ENCODE peak calls at places on chromosome 11, in nine cellular contexts. T is A549, F is thyroid gland, H is transverse colon, J is stomach, W is vagina, L is ovary, B is GM12891, P is prostate gland. X is an unnamed sample.

GRCh38 chr11:113991718-113992458 is 17.0 kb downstream of the HTR3A start:
- DNase-seq in T (no peak), F (peak), H (no peak), J (no peak), W (no peak), L (no peak), B (no peak), P (no peak), X (no peak)

GRCh38 chr11:77147036-77147315 is 18.9 kb downstream of the MYO7A start:
- DNase-seq in T (no peak), F (no peak), H (no peak), J (no peak), W (no peak), L (no peak), B (no peak), P (no peak), X (no peak)

GRCh38 chr11:113436672-113437252 is 38.4 kb downstream of the DRD2 start:
- DNase-seq in T (no peak), F (no peak), H (no peak), J (no peak), W (no peak), L (no peak), B (no peak), P (no peak), X (no peak)

GRCh38 chr11:43282607-43283440 is 29.0 kb upstream of the API5 start:
- DNase-seq in T (peak), F (peak), H (peak), J (no peak), W (no peak), L (peak), B (peak), P (no peak), X (peak)

GRCh38 chr11:77559686-77560425 is 29.9 kb upstream of the AQP11 start:
- DNase-seq in T (peak), F (no peak), H (no peak), J (no peak), W (no peak), L (no peak), B (no peak), P (no peak), X (peak)

GRCh38 chr11:121466063-121466794 is 13.5 kb upstream of the SORL1-AS1 start:
- DNase-seq in T (peak), F (peak), H (peak), J (peak), W (no peak), L (peak), B (no peak), P (peak), X (peak)

GRCh38 chr11:112394304-112394703 is 133.6 kb upstream of the PLET1 start:
- DNase-seq in T (no peak), F (no peak), H (no peak), J (no peak), W (no peak), L (no peak), B (no peak), P (no peak), X (no peak)

GRCh38 chr11:7936615-7937014 is 4.9 kb downstream of the OR10A3 start:
- DNase-seq in T (no peak), F (no peak), H (peak), J (peak), W (no peak), L (no peak), B (no peak), P (no peak), X (no peak)

GRCh38 chr11:69097263-69097662 is 48.5 kb downstream of the TPCN2 start:
- DNase-seq in T (no peak), F (no peak), H (no peak), J (no peak), W (no peak), L (no peak), B (no peak), P (no peak), X (no peak)

GRCh38 chr11:69095300-69095699 is 46.6 kb downstream of the TPCN2 start:
- DNase-seq in T (no peak), F (no peak), H (no peak), J (no peak), W (no peak), L (no peak), B (no peak), P (no peak), X (no peak)

GRCh38 chr11:69094915-69095290 is 46.2 kb downstream of the TPCN2 start:
- DNase-seq in T (no peak), F (no peak), H (no peak), J (no peak), W (no peak), L (no peak), B (no peak), P (no peak), X (no peak)

GRCh38 chr11:69094111-69094914 is 45.6 kb downstream of the TPCN2 start:
- DNase-seq in T (no peak), F (no peak), H (no peak), J (no peak), W (no peak), L (no peak), B (no peak), P (no peak), X (no peak)

DNA sequence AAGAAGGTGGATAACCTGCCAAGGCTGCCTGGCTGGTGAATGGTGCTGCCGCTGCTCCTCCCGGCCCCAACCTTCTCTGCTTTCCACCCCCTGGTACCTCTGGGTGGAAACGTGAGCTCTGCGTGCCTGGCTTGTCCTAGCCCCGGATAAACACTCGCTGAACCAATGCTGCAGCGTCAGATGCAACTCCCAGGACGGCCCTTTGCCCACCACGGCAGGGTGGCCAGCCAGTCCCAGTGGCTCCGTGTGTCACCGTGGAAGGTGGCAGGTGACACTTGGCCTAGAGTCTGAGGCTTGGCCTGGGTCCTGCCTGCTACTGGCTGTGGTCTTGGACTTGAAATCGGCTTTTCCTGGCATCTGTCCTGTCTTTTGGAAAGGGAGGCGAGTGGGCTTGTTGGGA is 47.7 kb downstream of the TPCN2 start:
- DNase-seq in T (no peak), F (no peak), H (no peak), J (no peak), W (no peak), L (no peak), B (no peak), P (no peak), X (no peak)
- TF ChIP-seq POLR2A in T (no peak), F (no peak), H (no peak), J (no peak), W (no peak), L (no peak), B (no peak), P (no peak), X (no peak)

DNA sequence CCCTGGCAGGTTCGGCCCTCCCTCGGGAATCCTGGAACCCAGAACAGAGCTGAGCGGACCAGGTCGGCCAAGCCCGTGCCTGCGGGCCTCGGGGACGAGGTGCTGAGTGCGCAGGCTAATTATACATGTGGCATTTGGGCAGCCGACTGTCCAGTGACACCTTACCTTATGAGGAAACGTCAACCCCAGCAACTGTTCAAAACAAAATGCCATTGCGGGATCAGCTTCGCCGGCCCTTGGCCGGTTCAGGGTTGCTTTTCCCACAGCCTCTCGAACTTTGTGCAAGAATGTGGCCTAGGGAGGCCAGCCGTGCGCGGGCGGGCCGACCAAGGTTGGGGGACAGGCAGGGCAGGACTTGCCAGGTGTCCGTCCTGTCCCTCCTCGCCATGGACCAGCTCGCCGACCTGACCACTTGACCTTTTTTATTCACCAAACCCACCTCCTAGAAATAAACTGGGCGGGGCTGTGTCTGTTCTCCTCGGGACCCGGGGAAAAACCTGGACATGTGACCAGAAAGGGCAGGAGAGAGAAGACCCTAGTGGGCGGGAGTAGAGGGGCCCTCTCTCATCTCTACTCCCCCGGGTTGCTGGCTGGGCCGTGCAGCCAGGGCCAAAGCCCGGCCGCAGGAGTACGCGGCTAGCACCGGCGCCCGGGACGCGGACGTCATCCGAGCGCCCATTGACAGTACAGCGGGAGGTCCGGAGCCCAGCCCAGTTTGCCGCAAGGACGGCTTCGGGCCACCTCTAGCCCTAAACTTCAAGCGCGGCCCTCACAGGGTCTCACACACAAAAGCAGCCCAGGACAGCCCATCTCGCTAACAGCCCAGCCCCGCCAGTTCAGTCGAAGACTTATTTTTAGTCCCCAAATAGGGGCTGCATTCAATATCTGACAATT is 134.3 kb upstream of the C11orf58 start:
- DNase-seq in T (no peak), F (peak), H (peak), J (peak), W (no peak), L (peak), B (no peak), P (peak), X (no peak)
- TF ChIP-seq POLR2A in T (no peak), F (no peak), H (no peak), J (no peak), W (no peak), L (no peak), B (no peak), P (no peak), X (no peak)

GRCh38 chr11:110858556-110858921 is 146.3 kb upstream of the ARHGAP20 start:
- DNase-seq in T (no peak), F (peak), H (peak), J (peak), W (no peak), L (no peak), B (no peak), P (no peak), X (no peak)

GRCh38 chr11:110857885-110858555 is 145.8 kb upstream of the ARHGAP20 start:
- DNase-seq in T (no peak), F (peak), H (peak), J (peak), W (no peak), L (no peak), B (no peak), P (no peak), X (no peak)

GRCh38 chr11:110855246-110855645 is 143.0 kb upstream of the ARHGAP20 start:
- DNase-seq in T (no peak), F (no peak), H (no peak), J (no peak), W (no peak), L (no peak), B (no peak), P (no peak), X (no peak)

GRCh38 chr11:110856340-110856739 is 144.1 kb upstream of the ARHGAP20 start:
- DNase-seq in T (no peak), F (no peak), H (no peak), J (no peak), W (no peak), L (no peak), B (no peak), P (no peak), X (no peak)

GRCh38 chr11:110856993-110857812 is 145.0 kb upstream of the ARHGAP20 start:
- DNase-seq in T (no peak), F (no peak), H (no peak), J (no peak), W (no peak), L (no peak), B (no peak), P (no peak), X (no peak)
- TF ChIP-seq POLR2A in T (no peak), F (no peak), H (no peak), J (no peak), W (no peak), L (no peak), B (no peak), P (no peak), X (no peak)

GRCh38 chr11:65524747-65525658 is at the start of gene SCYL1:
- DNase-seq in T (peak), F (peak), H (peak), J (peak), W (no peak), L (peak), B (peak), P (peak), X (no peak)
- TF ChIP-seq POLR2A in T (peak), F (no peak), H (peak), J (no peak), W (peak), L (peak), B (no peak), P (peak), X (peak)

DNA sequence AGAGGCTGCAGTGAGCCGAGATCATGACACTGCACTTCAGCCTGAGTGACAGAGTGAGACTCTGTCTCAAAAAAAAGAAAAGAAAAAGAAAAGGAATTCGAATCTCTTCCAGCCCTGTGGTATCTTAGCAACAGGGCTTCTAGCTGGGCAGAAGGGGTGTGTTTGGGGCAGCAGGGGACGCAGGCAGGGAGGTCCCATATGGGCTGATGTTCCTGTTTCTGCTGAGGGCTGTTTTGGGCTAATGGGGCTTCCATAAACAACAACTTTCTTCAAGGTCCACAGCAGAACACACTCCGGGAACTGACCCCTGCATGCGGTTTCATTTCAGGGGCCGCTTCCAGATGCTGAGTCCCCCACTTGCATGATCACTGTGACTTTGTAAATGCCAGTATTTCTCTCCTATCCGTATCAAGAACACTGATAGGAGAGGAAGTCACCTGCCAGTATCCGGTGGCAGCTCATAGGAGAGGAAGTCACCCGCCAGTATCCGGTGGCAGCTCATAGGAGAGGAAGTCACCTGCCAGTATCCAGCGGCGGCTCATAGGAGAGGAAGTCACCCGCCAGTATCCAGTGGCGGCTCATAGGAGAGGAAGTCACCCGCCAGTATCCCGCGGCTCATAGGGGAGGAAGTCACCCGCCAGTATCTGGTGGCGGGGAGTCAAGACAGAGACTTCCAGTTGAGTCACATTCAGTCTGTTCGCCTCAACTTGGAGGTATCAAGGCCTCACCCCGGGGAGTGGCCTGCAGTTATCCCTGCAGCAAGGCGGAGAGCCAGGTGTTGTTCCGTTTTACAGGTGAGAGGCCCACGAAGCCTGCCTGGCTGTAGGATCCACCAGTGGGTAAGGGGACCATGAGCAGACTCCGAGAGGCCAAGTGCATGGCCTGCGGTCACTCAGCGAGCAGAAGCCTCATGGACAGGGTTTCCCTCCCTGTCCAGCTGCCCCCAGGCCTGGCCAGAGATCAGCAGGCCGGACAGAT is 8.3 kb upstream of the FGF19 start:
- DNase-seq in T (no peak), F (no peak), H (no peak), J (no peak), W (no peak), L (no peak), B (no peak), P (no peak), X (no peak)
- TF ChIP-seq POLR2A in T (no peak), F (no peak), H (no peak), J (no peak), W (no peak), L (no peak), B (no peak), P (no peak), X (no peak)